ENCODE peak calls at places on chromosomes 7 and 10, in four cellular contexts. E is fibroblast of mammary gland, N is AG04450, U is IMR-90. H is an unnamed sample.

GRCh38 chr7:108284349-108285017 is 154.3 kb upstream of the LAMB4 start:
- DNase-seq in E (no peak), N (no peak), U (no peak), H (no peak)

GRCh38 chr7:151925446-151926335 is 30.6 kb upstream of the GALNTL5 start:
- DNase-seq in E (peak), N (no peak), U (no peak), H (no peak)

GRCh38 chr10:46282460-46283216 is 4.2 kb upstream of the ANTXRL start:
- DNase-seq in E (peak), N (peak), U (peak), H (peak)

GRCh38 chr7:47724335-47724982 is 142.5 kb upstream of the TNS3 start:
- DNase-seq in E (peak), N (peak), U (peak), H (peak)

GRCh38 chr7:159115601-159116501 is 28.8 kb downstream of the VIPR2 start:
- DNase-seq in E (no peak), N (no peak), U (no peak), H (no peak)

GRCh38 chr7:91137447-91137846 is 126.8 kb upstream of the FZD1 start:
- DNase-seq in E (no peak), N (no peak), U (no peak), H (no peak)

GRCh38 chr10:88783734-88784133 is 18.8 kb upstream of the LIPM start:
- DNase-seq in E (peak), N (no peak), U (peak), H (peak)

GRCh38 chr7:2757904-2758672 is 70.1 kb downstream of the AMZ1 start:
- DNase-seq in E (peak), N (peak), U (peak), H (peak)

GRCh38 chr7:25124485-25125136 is 449 bp downstream of the CYCS start:
- DNase-seq in E (no peak), N (no peak), U (no peak), H (peak)

GRCh38 chr7:33043875-33044718 is 18.5 kb downstream of the NT5C3A start:
- DNase-seq in E (peak), N (no peak), U (no peak), H (peak)

GRCh38 chr10:24465124-24465874 is 256.4 kb downstream of the KIAA1217 start:
- DNase-seq in E (peak), N (no peak), U (peak), H (peak)

GRCh38 chr7:107201795-107202450 is 33.1 kb downstream of the HBP1 start:
- DNase-seq in E (peak), N (no peak), U (peak), H (peak)

GRCh38 chr10:78764436-78764835 is 304.3 kb upstream of the ZMIZ1 start:
- DNase-seq in E (no peak), N (no peak), U (no peak), H (no peak)

GRCh38 chr7:1531263-1531978 is 919 bp downstream of the MAFK start:
- DNase-seq in E (peak), N (no peak), U (peak), H (peak)

GRCh38 chr10:62610649-62611229 is 193.8 kb upstream of the ADO start:
- DNase-seq in E (peak), N (no peak), U (peak), H (peak)

GRCh38 chr7:111658546-111658945 is 96.3 kb upstream of the IMMP2L start:
- DNase-seq in E (no peak), N (no peak), U (no peak), H (no peak)

GRCh38 chr7:33887576-33887975 is 17.8 kb upstream of the BMPER start:
- DNase-seq in E (no peak), N (no peak), U (no peak), H (no peak)

GRCh38 chr10:50614444-50615137 is 9.2 kb downstream of the SGMS1 start:
- DNase-seq in E (no peak), N (no peak), U (no peak), H (no peak)

GRCh38 chr7:41189866-41190265 is 513.0 kb downstream of the INHBA start:
- DNase-seq in E (peak), N (peak), U (peak), H (peak)

GRCh38 chr7:106794276-106795136 is 70.6 kb upstream of the PIK3CG start:
- DNase-seq in E (no peak), N (no peak), U (no peak), H (no peak)

GRCh38 chr7:43071604-43072003 is 40.8 kb upstream of the HECW1 start:
- DNase-seq in E (peak), N (no peak), U (peak), H (peak)

GRCh38 chr10:95260909-95261552 is 29.8 kb downstream of the PDLIM1 start:
- DNase-seq in E (peak), N (no peak), U (peak), H (peak)

GRCh38 chr7:74017122-74017521 is 10.9 kb upstream of the ELN start:
- DNase-seq in E (no peak), N (no peak), U (no peak), H (no peak)

GRCh38 chr10:18607503-18607902 is 43.9 kb downstream of the NSUN6 start:
- DNase-seq in E (peak), N (peak), U (peak), H (peak)

GRCh38 chr10:12513775-12514663 is 164.7 kb downstream of the CAMK1D start:
- DNase-seq in E (no peak), N (no peak), U (peak), H (no peak)

GRCh38 chr7:63876707-63877322 is 121.8 kb upstream of the ZNF722 start:
- DNase-seq in E (no peak), N (no peak), U (no peak), H (no peak)

GRCh38 chr10:3499120-3499519 is 285.9 kb downstream of the KLF6 start:
- DNase-seq in E (no peak), N (no peak), U (peak), H (peak)

DNA sequence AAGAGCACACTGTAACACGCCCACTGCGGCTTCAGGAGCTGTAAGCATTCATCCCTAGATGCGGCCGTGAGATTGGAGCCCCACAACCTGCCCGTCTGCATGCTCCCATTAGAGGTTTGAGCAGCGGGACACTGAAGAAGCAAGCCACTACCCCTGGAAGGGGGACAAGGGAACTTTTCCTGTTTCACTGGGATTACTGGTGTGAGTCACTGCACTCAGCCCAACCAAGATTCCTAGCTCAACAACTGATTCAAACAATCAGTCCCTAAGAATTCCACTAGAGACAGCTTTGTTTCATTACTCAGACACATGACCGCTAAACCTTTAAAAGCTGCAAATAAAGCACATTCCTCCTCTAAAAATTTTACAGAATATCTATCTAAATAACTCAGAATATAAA is 69.8 kb downstream of the ORC5 start:
- DNase-seq in E (peak), N (peak), U (peak), H (peak)
- TF ChIP-seq CTCF in E (peak), N (no peak), U (no peak), H (no peak)

GRCh38 chr7:36405409-36405803 is 15.7 kb downstream of the ANLN start:
- DNase-seq in E (no peak), N (no peak), U (no peak), H (no peak)

GRCh38 chr7:36404639-36405408 is 15.2 kb downstream of the ANLN start:
- DNase-seq in E (no peak), N (no peak), U (no peak), H (no peak)

GRCh38 chr7:36396150-36396549 is 6.5 kb downstream of the ANLN start:
- DNase-seq in E (peak), N (no peak), U (peak), H (peak)

GRCh38 chr7:36400023-36400422 is 10.4 kb downstream of the ANLN start:
- DNase-seq in E (no peak), N (no peak), U (peak), H (no peak)

DNA sequence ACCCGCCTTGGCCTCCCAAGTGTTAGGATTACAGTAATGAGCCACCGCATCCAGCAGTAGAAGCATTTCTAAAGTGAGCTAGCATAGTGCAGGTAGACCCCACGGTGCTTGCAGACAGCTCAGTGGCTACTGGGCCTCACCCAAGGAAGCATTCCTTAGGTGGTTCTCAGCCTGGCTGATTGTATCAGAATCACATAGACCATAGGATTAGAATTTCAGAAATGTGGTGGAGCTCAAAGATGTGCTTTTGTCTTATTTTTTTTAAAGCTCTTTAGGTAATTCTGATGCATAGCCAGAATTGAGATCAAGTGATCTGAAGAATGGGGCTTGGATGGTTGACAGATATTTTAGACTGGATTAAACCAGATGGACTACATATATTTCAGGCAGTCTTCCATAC is 10.9 kb downstream of the ANLN start:
- DNase-seq in E (no peak), N (no peak), U (peak), H (peak)
- H3K4me3 ChIP-seq in E (no peak), N (no peak), U (no peak), H (no peak)

DNA sequence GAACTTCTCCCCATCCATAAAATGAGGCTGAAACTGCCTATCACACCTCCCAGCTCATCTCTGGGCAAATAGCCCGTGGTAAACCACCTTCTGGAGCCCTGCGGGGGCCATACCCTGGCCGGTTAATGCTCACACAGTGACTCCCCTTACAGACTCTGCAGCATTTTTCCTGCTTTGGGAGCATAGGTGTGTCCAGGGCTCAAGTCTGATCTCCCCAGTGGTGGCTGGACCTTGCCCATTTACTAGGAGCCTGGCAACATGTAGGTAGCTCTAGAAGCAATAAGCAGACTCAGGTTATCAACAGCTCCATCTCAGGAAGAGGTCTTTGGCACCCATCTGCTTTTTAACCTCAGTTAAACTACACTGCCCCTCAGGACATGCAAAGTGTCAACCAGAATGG is 5.5 kb upstream of the CDHR1 start:
- DNase-seq in E (no peak), N (no peak), U (no peak), H (no peak)
- TF ChIP-seq CTCF in E (no peak), N (no peak), U (no peak), H (no peak)

GRCh38 chr10:48237225-48237855 is 37.2 kb downstream of the FRMPD2 start:
- DNase-seq in E (no peak), N (no peak), U (no peak), H (no peak)
- H3K4me3 ChIP-seq in E (no peak), N (no peak), U (no peak), H (no peak)

GRCh38 chr7:140689199-140690152 is 7.0 kb upstream of the NDUFB2 start:
- DNase-seq in E (no peak), N (no peak), U (no peak), H (no peak)

GRCh38 chr7:140695381-140695780 is 1.1 kb upstream of the NDUFB2 start:
- DNase-seq in E (no peak), N (no peak), U (no peak), H (no peak)

GRCh38 chr7:140694592-140694991 is 1.9 kb upstream of the NDUFB2 start:
- DNase-seq in E (no peak), N (no peak), U (no peak), H (no peak)

GRCh38 chr7:140688341-140688740 is 8.2 kb upstream of the NDUFB2 start:
- DNase-seq in E (no peak), N (no peak), U (no peak), H (no peak)

DNA sequence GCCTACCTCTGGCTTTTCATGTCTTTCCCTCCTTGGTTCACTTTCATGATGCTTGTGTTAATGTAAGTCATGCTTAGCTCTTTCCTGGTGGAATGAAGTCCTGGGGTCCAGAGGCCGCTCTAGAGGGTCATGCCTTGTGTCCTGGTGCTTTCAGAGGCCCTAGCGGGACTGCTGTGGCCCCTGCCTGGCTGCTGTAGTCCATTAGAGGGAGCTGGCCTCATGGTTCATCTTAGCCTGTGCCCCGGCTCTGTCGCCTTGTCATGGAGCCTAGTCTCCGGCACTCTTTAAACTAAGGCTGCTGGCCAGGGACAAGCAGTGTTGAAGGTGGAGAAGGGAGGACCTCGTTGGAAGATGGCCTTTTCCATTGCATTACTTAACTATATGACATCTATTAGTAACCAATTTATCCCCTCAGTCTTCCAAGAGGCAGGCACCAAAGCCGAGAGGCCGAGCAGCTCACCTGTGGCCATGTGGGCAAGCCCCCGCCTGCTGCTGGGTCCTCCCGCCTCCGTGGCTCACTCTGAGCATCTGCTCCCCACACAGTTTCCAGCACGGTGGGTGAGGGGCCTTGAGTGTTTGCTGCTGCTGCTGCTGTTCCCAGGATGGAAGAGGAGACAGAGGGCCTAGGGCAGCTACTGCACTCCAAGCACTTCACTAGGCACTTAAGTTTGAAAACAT is 5.0 kb upstream of the NDUFB2 start:
- DNase-seq in E (no peak), N (no peak), U (no peak), H (no peak)
- TF ChIP-seq CTCF in E (no peak), N (no peak), U (no peak), H (no peak)

GRCh38 chr10:70131560-70131937 is 1.1 kb downstream of the AIFM2 start:
- DNase-seq in E (no peak), N (no peak), U (no peak), H (no peak)
- H3K4me3 ChIP-seq in E (peak), N (peak), U (no peak), H (peak)

GRCh38 chr10:72625276-72625607 is 637 bp downstream of the MICU1 start:
- DNase-seq in E (peak), N (no peak), U (no peak), H (no peak)

GRCh38 chr10:72625608-72626443 is at the start of gene MICU1:
- DNase-seq in E (peak), N (peak), U (peak), H (peak)

GRCh38 chr10:72630144-72630543 is 4.3 kb upstream of the MICU1 start:
- DNase-seq in E (no peak), N (no peak), U (no peak), H (no peak)

GRCh38 chr10:72622271-72622670 is 3.6 kb downstream of the MICU1 start:
- DNase-seq in E (no peak), N (no peak), U (no peak), H (no peak)

DNA sequence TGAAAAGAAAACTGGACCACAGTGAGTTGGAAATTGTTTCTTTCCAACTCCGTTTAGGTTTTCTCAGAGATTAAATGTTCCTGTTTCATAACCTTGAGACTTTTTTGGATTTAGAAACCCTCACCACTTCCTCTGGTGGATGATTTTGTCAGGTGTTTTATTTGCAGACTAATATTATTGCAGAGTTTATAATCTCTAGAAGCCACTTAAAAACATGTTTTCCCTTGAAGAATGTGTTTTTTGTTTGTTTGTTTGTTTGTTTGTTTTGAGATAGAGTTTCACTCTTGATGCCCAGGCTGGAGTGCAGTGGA is 520 bp upstream of the MICU1 start:
- DNase-seq in E (no peak), N (no peak), U (no peak), H (no peak)
- TF ChIP-seq CTCF in E (no peak), N (no peak), U (no peak), H (no peak)

H was measured in fibroblast of pulmonary artery.